ENCODE peak calls at places on chromosomes 12 and 14, in nine cellular contexts. Y is mucosa of descending colon, V is fibroblast of lung, Z is GM13977, U is neural progenitor cell, L is astrocyte of the spinal cord, I is A549, E is SK-N-SH, Q is transverse colon. S is an unnamed sample.

GRCh38 chr12:58541300-58541690 is 379.0 kb downstream of the LRIG3 start:
- DNase-seq in Y (no peak), V (peak; percentile 72), Z (no peak), U (no peak), L (peak; percentile 39), I (no peak), E (no peak), Q (no peak), S (no peak)

GRCh38 chr12:113534555-113534954 is 62.9 kb upstream of the LHX5 start:
- DNase-seq in Y (no peak), V (no peak), Z (no peak), U (no peak), L (no peak), I (no peak), E (no peak), Q (no peak), S (no peak)

GRCh38 chr12:127273621-127274020 is 993.3 kb upstream of the TMEM132C start:
- DNase-seq in Y (no peak), V (peak; percentile 67), Z (no peak), U (no peak), L (peak; percentile 16), I (no peak), E (no peak), Q (no peak), S (no peak)

GRCh38 chr12:12483438-12483837 is 79.2 kb downstream of the DUSP16 start:
- DNase-seq in Y (no peak), V (no peak), Z (no peak), U (no peak), L (no peak), I (no peak), E (no peak), Q (no peak), S (no peak)

GRCh38 chr12:107844312-107844921 is 69.9 kb downstream of the ASCL4 start:
- DNase-seq in Y (no peak), V (peak; percentile 7), Z (no peak), U (peak; percentile 75), L (no peak), I (no peak), E (peak; percentile 85), Q (no peak), S (peak; percentile 16)

GRCh38 chr12:43169115-43169681 is 382.8 kb downstream of the ADAMTS20 start:
- DNase-seq in Y (no peak), V (no peak), Z (no peak), U (no peak), L (no peak), I (no peak), E (no peak), Q (no peak), S (no peak)

GRCh38 chr12:79569679-79570078 is 121.1 kb downstream of the PAWR start:
- DNase-seq in Y (no peak), V (no peak), Z (no peak), U (no peak), L (no peak), I (no peak), E (no peak), Q (no peak), S (no peak)

GRCh38 chr12:49895773-49896172 is 7.9 kb downstream of the FAIM2 start:
- DNase-seq in Y (no peak), V (no peak), Z (no peak), U (no peak), L (no peak), I (no peak), E (no peak), Q (no peak), S (no peak)

GRCh38 chr14:67892466-67893120 is 73.0 kb downstream of the RAD51B start:
- DNase-seq in Y (no peak), V (no peak), Z (no peak), U (no peak), L (no peak), I (no peak), E (no peak), Q (no peak), S (no peak)

GRCh38 chr14:51210594-51210993 is 29.5 kb upstream of the TMX1 start:
- DNase-seq in Y (no peak), V (no peak), Z (no peak), U (peak; percentile 13), L (no peak), I (no peak), E (no peak), Q (no peak), S (no peak)

GRCh38 chr12:40825156-40825555 is 132.9 kb downstream of the CNTN1 start:
- DNase-seq in Y (no peak), V (no peak), Z (no peak), U (no peak), L (no peak), I (no peak), E (no peak), Q (no peak), S (no peak)

GRCh38 chr12:71627438-71628002 is 36.1 kb downstream of the ZFC3H1 start:
- DNase-seq in Y (no peak), V (no peak), Z (no peak), U (no peak), L (no peak), I (no peak), E (no peak), Q (no peak), S (no peak)

GRCh38 chr12:105278043-105278697 is 42.2 kb upstream of the APPL2 start:
- DNase-seq in Y (no peak), V (no peak), Z (no peak), U (no peak), L (no peak), I (peak; percentile 57), E (peak; percentile 11), Q (no peak), S (no peak)

GRCh38 chr12:89542912-89543592 is 17.2 kb upstream of the POC1B start:
- DNase-seq in Y (no peak), V (peak; percentile 70), Z (peak; percentile 40), U (peak; percentile 94), L (peak; percentile 84), I (peak; percentile 89), E (peak; percentile 63), Q (peak; percentile 77), S (peak; percentile 70)

GRCh38 chr14:100645986-100646314 is 58.7 kb upstream of the BEGAIN start:
- DNase-seq in Y (no peak), V (no peak), Z (no peak), U (no peak), L (no peak), I (no peak), E (no peak), Q (no peak), S (no peak)
- TF ChIP-seq CTCF in Y (no peak), V (no peak), Z (no peak), U (no peak), L (no peak), I (no peak), E (no peak), Q (no peak), S (peak; percentile 28)

GRCh38 chr12:44573723-44574122 is 302.4 kb downstream of the NELL2 start:
- DNase-seq in Y (no peak), V (no peak), Z (no peak), U (no peak), L (no peak), I (no peak), E (no peak), Q (no peak), S (no peak)

GRCh38 chr12:44571031-44571550 is 305.0 kb downstream of the NELL2 start:
- DNase-seq in Y (no peak), V (peak; percentile 2), Z (no peak), U (no peak), L (no peak), I (no peak), E (no peak), Q (no peak), S (no peak)

GRCh38 chr12:44574586-44574985 is 301.5 kb downstream of the NELL2 start:
- DNase-seq in Y (no peak), V (peak; percentile 49), Z (no peak), U (no peak), L (peak; percentile 1), I (no peak), E (no peak), Q (no peak), S (no peak)
- TF ChIP-seq CTCF in Y (no peak), V (no peak), Z (no peak), U (no peak), L (no peak), I (no peak), E (no peak), Q (no peak), S (no peak)

GRCh38 chr14:103232338-103232808 is 101.7 kb upstream of the EIF5 start:
- DNase-seq in Y (peak; percentile 65), V (no peak), Z (peak; percentile 14), U (peak; percentile 38), L (no peak), I (peak; percentile 47), E (peak; percentile 43), Q (peak; percentile 38), S (no peak)
- TF ChIP-seq CTCF in Y (no peak), V (no peak), Z (no peak), U (no peak), L (no peak), I (no peak), E (no peak), Q (no peak), S (no peak)

GRCh38 chr14:103126873-103127304 is 3.6 kb downstream of the TNFAIP2 start:
- DNase-seq in Y (peak; percentile 78), V (peak; percentile 47), Z (no peak), U (peak; percentile 95), L (no peak), I (no peak), E (peak; percentile 89), Q (peak; percentile 71), S (peak; percentile 52)

GRCh38 chr14:103127356-103127755 is 4.1 kb downstream of the TNFAIP2 start:
- DNase-seq in Y (peak; percentile 42), V (no peak), Z (no peak), U (no peak), L (no peak), I (no peak), E (no peak), Q (no peak), S (no peak)

GRCh38 chr14:103129301-103130016 is 6.2 kb downstream of the TNFAIP2 start:
- DNase-seq in Y (no peak), V (no peak), Z (no peak), U (no peak), L (no peak), I (no peak), E (peak; percentile 41), Q (no peak), S (no peak)

GRCh38 chr14:103128631-103129300 is 5.5 kb downstream of the TNFAIP2 start:
- DNase-seq in Y (peak; percentile 50), V (no peak), Z (no peak), U (no peak), L (no peak), I (no peak), E (peak; percentile 54), Q (no peak), S (no peak)

DNA sequence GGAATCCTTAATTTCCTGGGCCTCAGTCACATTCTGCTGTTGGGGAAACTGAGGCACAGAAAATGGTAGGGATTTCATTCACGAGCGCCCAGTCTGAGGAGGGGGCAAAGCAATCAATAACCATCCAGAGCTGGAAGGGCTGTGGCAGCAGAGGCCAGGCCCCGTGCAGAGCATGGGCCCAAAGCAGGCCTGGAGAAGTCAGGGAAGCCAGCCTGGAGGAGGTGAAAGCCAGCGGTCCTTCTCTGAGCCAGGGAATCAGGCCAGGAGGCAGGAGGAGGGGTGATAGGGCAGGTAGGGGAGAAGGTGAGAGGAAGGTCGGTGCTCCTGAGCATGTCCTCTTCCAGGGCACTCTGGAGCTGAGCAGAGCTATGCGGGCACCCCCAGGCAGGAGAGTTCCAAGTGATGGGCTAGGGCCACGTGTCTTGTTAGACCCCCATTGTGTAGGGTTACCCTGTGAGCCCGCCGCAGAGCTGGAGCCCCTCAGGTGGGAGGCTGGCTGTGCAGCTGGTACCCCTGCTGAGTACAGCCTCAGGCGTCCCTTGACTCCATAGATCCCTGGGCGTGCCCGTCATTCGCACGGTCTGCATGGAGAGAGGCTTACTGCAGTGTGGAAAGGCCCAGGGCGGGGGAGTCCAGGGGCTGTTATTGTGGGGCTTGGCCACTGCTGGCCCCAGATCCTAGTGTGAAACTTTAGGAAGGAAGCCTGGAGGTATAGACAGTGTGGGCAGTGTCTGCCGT is 4.8 kb downstream of the TNFAIP2 start:
- DNase-seq in Y (peak; percentile 49), V (no peak), Z (no peak), U (no peak), L (no peak), I (no peak), E (peak; percentile 30), Q (no peak), S (no peak)
- TF ChIP-seq CTCF in Y (no peak), V (no peak), Z (no peak), U (no peak), L (no peak), I (no peak), E (no peak), Q (no peak), S (no peak)